ENCODE peak calls at places on chromosomes 4 and X, in nine cellular contexts. One of them, this sample, is unnamed.

GRCh38 chr4:113153529-113154101 is 104.2 kb downstream of the ANK2 start:
- DNase-seq in NCI-H1417: no peak
- DNase-seq in activated gamma-delta T cell treated with Interleukin-2 at 50 U/mL for 16 hours: no peak
- DNase-seq in GM20000: no peak
- DNase-seq in heart left ventricle: no peak
- DNase-seq in fibroblast of the conjunctiva: peak
- DNase-seq in amniotic stem cell: no peak
- DNase-seq in NCI-H2029: no peak
- DNase-seq in EL: no peak
- DNase-seq in this sample: no peak

GRCh38 chr4:31458813-31459212 is 738.6 kb downstream of the PCDH7 start:
- DNase-seq in NCI-H1417: no peak
- DNase-seq in activated gamma-delta T cell treated with Interleukin-2 at 50 U/mL for 16 hours: no peak
- DNase-seq in GM20000: no peak
- DNase-seq in heart left ventricle: no peak
- DNase-seq in fibroblast of the conjunctiva: peak
- DNase-seq in amniotic stem cell: peak
- DNase-seq in NCI-H2029: no peak
- DNase-seq in EL: no peak
- DNase-seq in this sample: peak

GRCh38 chr4:1195109-1195671 is 22.8 kb upstream of the SPON2 start:
- DNase-seq in NCI-H1417: no peak
- DNase-seq in activated gamma-delta T cell treated with Interleukin-2 at 50 U/mL for 16 hours: no peak
- DNase-seq in GM20000: no peak
- DNase-seq in heart left ventricle: no peak
- DNase-seq in fibroblast of the conjunctiva: no peak
- DNase-seq in amniotic stem cell: no peak
- DNase-seq in NCI-H2029: no peak
- DNase-seq in EL: no peak
- DNase-seq in this sample: no peak

GRCh38 chr4:103994059-103994458 is 274.3 kb upstream of the TACR3 start:
- DNase-seq in NCI-H1417: no peak
- DNase-seq in activated gamma-delta T cell treated with Interleukin-2 at 50 U/mL for 16 hours: no peak
- DNase-seq in GM20000: no peak
- DNase-seq in heart left ventricle: no peak
- DNase-seq in fibroblast of the conjunctiva: no peak
- DNase-seq in amniotic stem cell: no peak
- DNase-seq in NCI-H2029: no peak
- DNase-seq in EL: no peak
- DNase-seq in this sample: no peak

GRCh38 chrX:66489339-66489738 is 149.5 kb downstream of the EDA2R start:
- DNase-seq in NCI-H1417: no peak
- DNase-seq in activated gamma-delta T cell treated with Interleukin-2 at 50 U/mL for 16 hours: no peak
- DNase-seq in GM20000: no peak
- DNase-seq in heart left ventricle: no peak
- DNase-seq in fibroblast of the conjunctiva: no peak
- DNase-seq in amniotic stem cell: no peak
- DNase-seq in NCI-H2029: no peak
- DNase-seq in EL: peak
- DNase-seq in this sample: no peak

GRCh38 chr4:125387770-125388169 is 73.0 kb downstream of the FAT4 start:
- DNase-seq in NCI-H1417: no peak
- DNase-seq in activated gamma-delta T cell treated with Interleukin-2 at 50 U/mL for 16 hours: no peak
- DNase-seq in GM20000: no peak
- DNase-seq in heart left ventricle: no peak
- DNase-seq in fibroblast of the conjunctiva: no peak
- DNase-seq in amniotic stem cell: no peak
- DNase-seq in NCI-H2029: no peak
- DNase-seq in EL: no peak
- DNase-seq in this sample: peak

GRCh38 chr4:73698217-73698616 is 42.2 kb upstream of the CXCL8 start:
- DNase-seq in NCI-H1417: no peak
- DNase-seq in activated gamma-delta T cell treated with Interleukin-2 at 50 U/mL for 16 hours: no peak
- DNase-seq in GM20000: no peak
- DNase-seq in heart left ventricle: no peak
- DNase-seq in fibroblast of the conjunctiva: no peak
- DNase-seq in amniotic stem cell: no peak
- DNase-seq in NCI-H2029: no peak
- DNase-seq in EL: no peak
- DNase-seq in this sample: peak

GRCh38 chr4:169160825-169161224 is 109.9 kb downstream of the SH3RF1 start:
- DNase-seq in NCI-H1417: no peak
- DNase-seq in activated gamma-delta T cell treated with Interleukin-2 at 50 U/mL for 16 hours: no peak
- DNase-seq in GM20000: no peak
- DNase-seq in heart left ventricle: no peak
- DNase-seq in fibroblast of the conjunctiva: no peak
- DNase-seq in amniotic stem cell: no peak
- DNase-seq in NCI-H2029: no peak
- DNase-seq in EL: peak
- DNase-seq in this sample: peak

GRCh38 chrX:98380556-98380955 is 1496.8 kb downstream of the RPA4 start:
- DNase-seq in NCI-H1417: no peak
- DNase-seq in activated gamma-delta T cell treated with Interleukin-2 at 50 U/mL for 16 hours: no peak
- DNase-seq in GM20000: no peak
- DNase-seq in heart left ventricle: no peak
- DNase-seq in fibroblast of the conjunctiva: no peak
- DNase-seq in amniotic stem cell: no peak
- DNase-seq in NCI-H2029: no peak
- DNase-seq in EL: no peak
- DNase-seq in this sample: no peak

GRCh38 chr4:179858221-179858620 is 2385.0 kb upstream of the TENM3 start:
- DNase-seq in NCI-H1417: no peak
- DNase-seq in activated gamma-delta T cell treated with Interleukin-2 at 50 U/mL for 16 hours: no peak
- DNase-seq in GM20000: no peak
- DNase-seq in heart left ventricle: no peak
- DNase-seq in fibroblast of the conjunctiva: no peak
- DNase-seq in amniotic stem cell: no peak
- DNase-seq in NCI-H2029: no peak
- DNase-seq in EL: no peak
- DNase-seq in this sample: no peak

GRCh38 chrX:41716767-41717473 is 7.1 kb upstream of the GPR82 start:
- DNase-seq in NCI-H1417: no peak
- DNase-seq in activated gamma-delta T cell treated with Interleukin-2 at 50 U/mL for 16 hours: no peak
- DNase-seq in GM20000: no peak
- DNase-seq in heart left ventricle: no peak
- DNase-seq in fibroblast of the conjunctiva: no peak
- DNase-seq in amniotic stem cell: no peak
- DNase-seq in NCI-H2029: no peak
- DNase-seq in EL: no peak
- DNase-seq in this sample: no peak

GRCh38 chr4:185839204-185839712 is 27.3 kb upstream of the SORBS2 start:
- DNase-seq in NCI-H1417: no peak
- DNase-seq in activated gamma-delta T cell treated with Interleukin-2 at 50 U/mL for 16 hours: no peak
- DNase-seq in GM20000: no peak
- DNase-seq in heart left ventricle: no peak
- DNase-seq in fibroblast of the conjunctiva: peak
- DNase-seq in amniotic stem cell: peak
- DNase-seq in NCI-H2029: no peak
- DNase-seq in EL: peak
- DNase-seq in this sample: peak

GRCh38 chrX:72381439-72382198 is 75.9 kb upstream of the CITED1 start:
- DNase-seq in NCI-H1417: peak
- DNase-seq in activated gamma-delta T cell treated with Interleukin-2 at 50 U/mL for 16 hours: no peak
- DNase-seq in GM20000: no peak
- DNase-seq in heart left ventricle: no peak
- DNase-seq in fibroblast of the conjunctiva: no peak
- DNase-seq in amniotic stem cell: no peak
- DNase-seq in NCI-H2029: no peak
- DNase-seq in EL: no peak
- DNase-seq in this sample: no peak

GRCh38 chrX:276588-277171 is 4.5 kb upstream of the PLCXD1 start:
- DNase-seq in NCI-H1417: no peak
- DNase-seq in activated gamma-delta T cell treated with Interleukin-2 at 50 U/mL for 16 hours: no peak
- DNase-seq in GM20000: peak
- DNase-seq in heart left ventricle: peak
- DNase-seq in fibroblast of the conjunctiva: no peak
- DNase-seq in amniotic stem cell: no peak
- DNase-seq in NCI-H2029: no peak
- DNase-seq in EL: peak
- DNase-seq in this sample: peak

GRCh38 chr4:69099910-69100309 is 3.6 kb downstream of the UGT2B7 start:
- DNase-seq in NCI-H1417: no peak
- DNase-seq in activated gamma-delta T cell treated with Interleukin-2 at 50 U/mL for 16 hours: no peak
- DNase-seq in GM20000: no peak
- DNase-seq in heart left ventricle: no peak
- DNase-seq in fibroblast of the conjunctiva: no peak
- DNase-seq in amniotic stem cell: no peak
- DNase-seq in NCI-H2029: no peak
- DNase-seq in EL: no peak
- DNase-seq in this sample: no peak

GRCh38 chrX:63434665-63435064 is 83.5 kb upstream of the SPIN4 start:
- DNase-seq in NCI-H1417: no peak
- DNase-seq in activated gamma-delta T cell treated with Interleukin-2 at 50 U/mL for 16 hours: no peak
- DNase-seq in GM20000: no peak
- DNase-seq in heart left ventricle: no peak
- DNase-seq in fibroblast of the conjunctiva: no peak
- DNase-seq in amniotic stem cell: no peak
- DNase-seq in NCI-H2029: no peak
- DNase-seq in EL: peak
- DNase-seq in this sample: peak

GRCh38 chrX:16445166-16445752 is 204.7 kb upstream of the S100G start:
- DNase-seq in NCI-H1417: peak
- DNase-seq in activated gamma-delta T cell treated with Interleukin-2 at 50 U/mL for 16 hours: peak
- DNase-seq in GM20000: peak
- DNase-seq in heart left ventricle: no peak
- DNase-seq in fibroblast of the conjunctiva: no peak
- DNase-seq in amniotic stem cell: no peak
- DNase-seq in NCI-H2029: peak
- DNase-seq in EL: peak
- DNase-seq in this sample: peak

GRCh38 chr4:92654084-92654483 is 350.3 kb downstream of the GRID2 start:
- DNase-seq in NCI-H1417: no peak
- DNase-seq in activated gamma-delta T cell treated with Interleukin-2 at 50 U/mL for 16 hours: no peak
- DNase-seq in GM20000: no peak
- DNase-seq in heart left ventricle: no peak
- DNase-seq in fibroblast of the conjunctiva: no peak
- DNase-seq in amniotic stem cell: no peak
- DNase-seq in NCI-H2029: no peak
- DNase-seq in EL: no peak
- DNase-seq in this sample: no peak

GRCh38 chr4:54217642-54218486 is 11.2 kb upstream of the PDGFRA start:
- DNase-seq in NCI-H1417: peak
- DNase-seq in activated gamma-delta T cell treated with Interleukin-2 at 50 U/mL for 16 hours: peak
- DNase-seq in GM20000: peak
- DNase-seq in heart left ventricle: peak
- DNase-seq in fibroblast of the conjunctiva: peak
- DNase-seq in amniotic stem cell: peak
- DNase-seq in NCI-H2029: peak
- DNase-seq in EL: peak
- DNase-seq in this sample: peak

GRCh38 chr4:87406462-87406861 is 15.5 kb upstream of the HSD17B11 start:
- DNase-seq in NCI-H1417: no peak
- DNase-seq in activated gamma-delta T cell treated with Interleukin-2 at 50 U/mL for 16 hours: no peak
- DNase-seq in GM20000: no peak
- DNase-seq in heart left ventricle: no peak
- DNase-seq in fibroblast of the conjunctiva: no peak
- DNase-seq in amniotic stem cell: no peak
- DNase-seq in NCI-H2029: no peak
- DNase-seq in EL: no peak
- DNase-seq in this sample: no peak

GRCh38 chr4:77636902-77637301 is 31.3 kb downstream of the CXCL13 start:
- DNase-seq in NCI-H1417: no peak
- DNase-seq in activated gamma-delta T cell treated with Interleukin-2 at 50 U/mL for 16 hours: no peak
- DNase-seq in GM20000: no peak
- DNase-seq in heart left ventricle: no peak
- DNase-seq in fibroblast of the conjunctiva: peak
- DNase-seq in amniotic stem cell: no peak
- DNase-seq in NCI-H2029: peak
- DNase-seq in EL: peak
- DNase-seq in this sample: peak

GRCh38 chr4:5470318-5470889 is 238.0 kb downstream of the EVC2 start:
- DNase-seq in NCI-H1417: no peak
- DNase-seq in activated gamma-delta T cell treated with Interleukin-2 at 50 U/mL for 16 hours: no peak
- DNase-seq in GM20000: no peak
- DNase-seq in heart left ventricle: no peak
- DNase-seq in fibroblast of the conjunctiva: no peak
- DNase-seq in amniotic stem cell: no peak
- DNase-seq in NCI-H2029: no peak
- DNase-seq in EL: no peak
- DNase-seq in this sample: peak

GRCh38 chr4:30720656-30721352 is 635 bp downstream of the PCDH7 start:
- DNase-seq in NCI-H1417: peak
- DNase-seq in activated gamma-delta T cell treated with Interleukin-2 at 50 U/mL for 16 hours: no peak
- DNase-seq in GM20000: peak
- DNase-seq in heart left ventricle: peak
- DNase-seq in fibroblast of the conjunctiva: no peak
- DNase-seq in amniotic stem cell: peak
- DNase-seq in NCI-H2029: no peak
- DNase-seq in EL: no peak
- DNase-seq in this sample: peak

GRCh38 chr4:81785338-81785737 is 313.6 kb upstream of the RASGEF1B start:
- DNase-seq in NCI-H1417: no peak
- DNase-seq in activated gamma-delta T cell treated with Interleukin-2 at 50 U/mL for 16 hours: no peak
- DNase-seq in GM20000: no peak
- DNase-seq in heart left ventricle: no peak
- DNase-seq in fibroblast of the conjunctiva: no peak
- DNase-seq in amniotic stem cell: no peak
- DNase-seq in NCI-H2029: no peak
- DNase-seq in EL: no peak
- DNase-seq in this sample: no peak

GRCh38 chr4:152778656-152779512 is 646 bp downstream of the TIGD4 start:
- DNase-seq in NCI-H1417: peak
- DNase-seq in activated gamma-delta T cell treated with Interleukin-2 at 50 U/mL for 16 hours: peak
- DNase-seq in GM20000: peak
- DNase-seq in heart left ventricle: no peak
- DNase-seq in fibroblast of the conjunctiva: no peak
- DNase-seq in amniotic stem cell: no peak
- DNase-seq in NCI-H2029: no peak
- DNase-seq in EL: peak
- DNase-seq in this sample: peak

GRCh38 chr4:3388461-3389185 is 53.1 kb upstream of the HGFAC start:
- DNase-seq in NCI-H1417: no peak
- DNase-seq in activated gamma-delta T cell treated with Interleukin-2 at 50 U/mL for 16 hours: no peak
- DNase-seq in GM20000: peak
- DNase-seq in heart left ventricle: no peak
- DNase-seq in fibroblast of the conjunctiva: no peak
- DNase-seq in amniotic stem cell: peak
- DNase-seq in NCI-H2029: no peak
- DNase-seq in EL: peak
- DNase-seq in this sample: peak

GRCh38 chrX:82757614-82758013 is 750.5 kb upstream of the POU3F4 start:
- DNase-seq in NCI-H1417: no peak
- DNase-seq in activated gamma-delta T cell treated with Interleukin-2 at 50 U/mL for 16 hours: no peak
- DNase-seq in GM20000: no peak
- DNase-seq in heart left ventricle: no peak
- DNase-seq in fibroblast of the conjunctiva: peak
- DNase-seq in amniotic stem cell: no peak
- DNase-seq in NCI-H2029: no peak
- DNase-seq in EL: no peak
- DNase-seq in this sample: no peak

GRCh38 chrX:47687249-47687648 is 28.3 kb upstream of the UXT start:
- DNase-seq in NCI-H1417: peak
- DNase-seq in activated gamma-delta T cell treated with Interleukin-2 at 50 U/mL for 16 hours: no peak
- DNase-seq in GM20000: no peak
- DNase-seq in heart left ventricle: no peak
- DNase-seq in fibroblast of the conjunctiva: no peak
- DNase-seq in amniotic stem cell: no peak
- DNase-seq in NCI-H2029: no peak
- DNase-seq in EL: no peak
- DNase-seq in this sample: no peak

This sample was measured in astrocyte.